ENCODE peak calls at places on chromosomes 6 and 20, in ten cellular contexts. A, T, N, J, W, P, K, R, F and G are unnamed samples.

GRCh38 chr6:845581-845980 is 152.6 kb upstream of the EXOC2 start:
- DNase-seq in F (no peak), N (no peak), K (no peak), J (no peak), A (no peak), T (no peak), W (no peak), P (no peak), R (no peak), G (no peak)

GRCh38 chr6:109867009-109867969 is 110.8 kb upstream of the GPR6 start:
- DNase-seq in J (peak; percentile 82), K (no peak), R (no peak), P (peak; percentile 53), F (peak; percentile 61), A (no peak), T (peak; percentile 77), W (no peak), N (peak; percentile 26), G (no peak)

GRCh38 chr6:28167068-28167467 is 25.4 kb downstream of the ZKSCAN8 start:
- DNase-seq in P (no peak), R (no peak), N (no peak), A (no peak), F (no peak), K (no peak), W (peak; percentile 23), J (no peak), T (no peak), G (no peak)

GRCh38 chr6:161406633-161407032 is 132.8 kb upstream of the AGPAT4 start:
- DNase-seq in W (peak; percentile 59), J (no peak), N (no peak), K (no peak), T (no peak), A (no peak), F (no peak), R (no peak), P (no peak), G (no peak)

GRCh38 chr6:75024796-75025195 is 181.1 kb downstream of the COL12A1 start:
- DNase-seq in K (no peak), F (no peak), J (no peak), P (no peak), W (no peak), R (no peak), T (no peak), A (no peak), N (no peak), G (no peak)

GRCh38 chr6:88704980-88705379 is 258.4 kb downstream of the RNGTT start:
- DNase-seq in P (no peak), J (no peak), N (no peak), K (no peak), F (no peak), A (no peak), R (no peak), T (no peak), W (no peak), G (no peak)

GRCh38 chr6:12137480-12137879 is 125.4 kb downstream of the HIVEP1 start:
- DNase-seq in A (no peak), K (no peak), F (no peak), W (peak; percentile 61), J (peak; percentile 33), N (peak; percentile 22), P (peak; percentile 43), R (no peak), T (peak; percentile 27), G (peak; percentile 23)

GRCh38 chr6:16564430-16564829 is 196.8 kb downstream of the ATXN1 start:
- DNase-seq in W (no peak), R (no peak), J (no peak), K (no peak), T (no peak), N (no peak), A (no peak), F (no peak), P (no peak), G (no peak)

GRCh38 chr20:3923818-3924217 is 34.6 kb downstream of the PANK2 start:
- DNase-seq in P (no peak), N (no peak), F (no peak), W (no peak), K (no peak), A (no peak), T (no peak), R (no peak), J (no peak), G (no peak)

GRCh38 chr6:25359891-25360290 is 80.7 kb downstream of the CARMIL1 start:
- DNase-seq in R (no peak), N (no peak), J (no peak), K (no peak), W (no peak), A (no peak), T (no peak), F (no peak), P (no peak), G (peak; percentile 36)

GRCh38 chr6:10416516-10416862 is 1.6 kb upstream of the TFAP2A start:
- DNase-seq in A (no peak), R (no peak), T (no peak), P (no peak), K (no peak), N (no peak), W (no peak), F (no peak), J (no peak), G (no peak)

GRCh38 chr6:119445666-119446622 is 96.4 kb upstream of the MAN1A1 start:
- DNase-seq in T (no peak), W (no peak), F (no peak), P (no peak), J (peak; percentile 16), N (no peak), R (no peak), A (no peak), K (peak; percentile 51), G (no peak)

GRCh38 chr6:119444642-119445557 is 95.3 kb upstream of the MAN1A1 start:
- DNase-seq in R (no peak), N (no peak), A (no peak), K (no peak), W (no peak), P (no peak), J (no peak), T (no peak), F (no peak), G (no peak)

GRCh38 chr6:119446623-119447008 is 97.1 kb upstream of the MAN1A1 start:
- DNase-seq in N (no peak), F (no peak), P (peak; percentile 36), K (no peak), W (no peak), T (peak; percentile 42), J (peak; percentile 16), R (no peak), A (no peak), G (peak; percentile 68)

GRCh38 chr6:119453242-119453641 is 103.7 kb upstream of the MAN1A1 start:
- DNase-seq in J (no peak), T (no peak), F (no peak), A (no peak), N (no peak), K (no peak), P (no peak), W (no peak), R (no peak), G (no peak)

GRCh38 chr6:119449253-119450156 is 99.9 kb upstream of the MAN1A1 start:
- DNase-seq in K (no peak), R (no peak), P (no peak), A (no peak), T (no peak), W (no peak), N (no peak), J (no peak), F (no peak), G (no peak)
- H3K27ac ChIP-seq in K (no peak overlapping the region), R (no peak overlapping the region), P (no peak overlapping the region), A (no peak overlapping the region), T (no peak overlapping the region), W (no peak overlapping the region), N (no peak overlapping the region), J (no peak overlapping the region), F (no peak overlapping the region), G (no peak overlapping the region)

GRCh38 chr20:53001502-53002301 is 29.5 kb downstream of the TSHZ2 start:
- DNase-seq in J (no peak), W (no peak), R (no peak), N (no peak), P (no peak), T (no peak), F (no peak), K (peak; percentile 50), A (no peak), G (no peak)
- H3K27ac ChIP-seq in J (peak overlapping the region; percentile 54), W (no peak overlapping the region), R (no peak overlapping the region), N (no peak overlapping the region), P (no peak overlapping the region), T (peak overlapping the region; percentile 79), F (no peak overlapping the region), K (peak overlapping the region; percentile 65), A (peak overlapping the region; percentile 77), G (peak overlapping the region; percentile 55)

GRCh38 chr6:153129873-153130514 is 1.1 kb downstream of the RGS17 start:
- DNase-seq in F (peak; percentile 24), N (no peak), W (peak; percentile 24), A (no peak), R (no peak), J (peak; percentile 15), P (no peak), T (no peak), K (no peak), G (no peak)
- H3K27ac ChIP-seq in F (no peak overlapping the region), N (no peak overlapping the region), W (no peak overlapping the region), A (no peak overlapping the region), R (no peak overlapping the region), J (no peak overlapping the region), P (no peak overlapping the region), T (no peak overlapping the region), K (no peak overlapping the region), G (no peak overlapping the region)

GRCh38 chr20:17579369-17580039 is 9.6 kb downstream of the DSTN start:
- DNase-seq in T (no peak), R (no peak), J (no peak), K (no peak), N (no peak), W (no peak), F (no peak), A (no peak), P (no peak), G (no peak)
- H3K27ac ChIP-seq in T (no peak overlapping the region), R (no peak overlapping the region), J (no peak overlapping the region), K (no peak overlapping the region), N (no peak overlapping the region), W (no peak overlapping the region), F (no peak overlapping the region), A (no peak overlapping the region), P (no peak overlapping the region), G (peak overlapping the region; percentile 7)